ENCODE peak calls at places on chromosomes 11 and 22, in six cellular contexts. One of them, this sample, is unnamed.

GRCh38 chr11:1128333-1129142 is 29.2 kb upstream of the MUC5AC start:
- DNase-seq in sciatic nerve: no peak
- DNase-seq in stimulated activated CD4-positive, alpha-beta T cell treated with anti-CD3 and anti-CD28 coated beads, TNF-alpha, amount 100 ng/mL, for 48 hours: no peak
- DNase-seq in stimulated activated CD8-positive, alpha-beta memory T cell treated with anti-CD3 and anti-CD28 coated beads, Interleukin-7, amount 100 ng/mL, for 1 hour: no peak
- DNase-seq in CD14-positive monocyte: no peak
- DNase-seq in RWPE1: no peak
- DNase-seq in this sample: no peak

GRCh38 chr11:102476069-102476468 is 23.5 kb upstream of the TMEM123 start:
- DNase-seq in sciatic nerve: no peak
- DNase-seq in stimulated activated CD4-positive, alpha-beta T cell treated with anti-CD3 and anti-CD28 coated beads, TNF-alpha, amount 100 ng/mL, for 48 hours: no peak
- DNase-seq in stimulated activated CD8-positive, alpha-beta memory T cell treated with anti-CD3 and anti-CD28 coated beads, Interleukin-7, amount 100 ng/mL, for 1 hour: no peak
- DNase-seq in CD14-positive monocyte: no peak
- DNase-seq in RWPE1: no peak
- DNase-seq in this sample: no peak

GRCh38 chr11:14203392-14203791 is 155.6 kb downstream of the RRAS2 start:
- DNase-seq in sciatic nerve: no peak
- DNase-seq in stimulated activated CD4-positive, alpha-beta T cell treated with anti-CD3 and anti-CD28 coated beads, TNF-alpha, amount 100 ng/mL, for 48 hours: no peak
- DNase-seq in stimulated activated CD8-positive, alpha-beta memory T cell treated with anti-CD3 and anti-CD28 coated beads, Interleukin-7, amount 100 ng/mL, for 1 hour: no peak
- DNase-seq in CD14-positive monocyte: no peak
- DNase-seq in RWPE1: no peak
- DNase-seq in this sample: no peak

GRCh38 chr22:38244106-38244505 is 28.7 kb downstream of the TMEM184B start:
- DNase-seq in sciatic nerve: no peak
- DNase-seq in stimulated activated CD4-positive, alpha-beta T cell treated with anti-CD3 and anti-CD28 coated beads, TNF-alpha, amount 100 ng/mL, for 48 hours: no peak
- DNase-seq in stimulated activated CD8-positive, alpha-beta memory T cell treated with anti-CD3 and anti-CD28 coated beads, Interleukin-7, amount 100 ng/mL, for 1 hour: no peak
- DNase-seq in CD14-positive monocyte: no peak
- DNase-seq in RWPE1: no peak
- DNase-seq in this sample: no peak

GRCh38 chr11:61532136-61533038 is 23.8 kb downstream of the LRRC10B start:
- DNase-seq in sciatic nerve: no peak
- DNase-seq in stimulated activated CD4-positive, alpha-beta T cell treated with anti-CD3 and anti-CD28 coated beads, TNF-alpha, amount 100 ng/mL, for 48 hours: peak
- DNase-seq in stimulated activated CD8-positive, alpha-beta memory T cell treated with anti-CD3 and anti-CD28 coated beads, Interleukin-7, amount 100 ng/mL, for 1 hour: peak
- DNase-seq in CD14-positive monocyte: no peak
- DNase-seq in RWPE1: peak
- DNase-seq in this sample: peak

GRCh38 chr11:77179048-77179447 is 51.0 kb downstream of the MYO7A start:
- DNase-seq in sciatic nerve: no peak
- DNase-seq in stimulated activated CD4-positive, alpha-beta T cell treated with anti-CD3 and anti-CD28 coated beads, TNF-alpha, amount 100 ng/mL, for 48 hours: no peak
- DNase-seq in stimulated activated CD8-positive, alpha-beta memory T cell treated with anti-CD3 and anti-CD28 coated beads, Interleukin-7, amount 100 ng/mL, for 1 hour: no peak
- DNase-seq in CD14-positive monocyte: no peak
- DNase-seq in RWPE1: no peak
- DNase-seq in this sample: no peak

GRCh38 chr22:19066531-19067271 is 55.5 kb downstream of the DGCR2 start:
- DNase-seq in sciatic nerve: no peak
- DNase-seq in stimulated activated CD4-positive, alpha-beta T cell treated with anti-CD3 and anti-CD28 coated beads, TNF-alpha, amount 100 ng/mL, for 48 hours: no peak
- DNase-seq in stimulated activated CD8-positive, alpha-beta memory T cell treated with anti-CD3 and anti-CD28 coated beads, Interleukin-7, amount 100 ng/mL, for 1 hour: no peak
- DNase-seq in CD14-positive monocyte: no peak
- DNase-seq in RWPE1: peak
- DNase-seq in this sample: no peak

GRCh38 chr11:12842933-12843636 is 166.0 kb upstream of the RASSF10 start:
- DNase-seq in sciatic nerve: no peak
- DNase-seq in stimulated activated CD4-positive, alpha-beta T cell treated with anti-CD3 and anti-CD28 coated beads, TNF-alpha, amount 100 ng/mL, for 48 hours: no peak
- DNase-seq in stimulated activated CD8-positive, alpha-beta memory T cell treated with anti-CD3 and anti-CD28 coated beads, Interleukin-7, amount 100 ng/mL, for 1 hour: no peak
- DNase-seq in CD14-positive monocyte: no peak
- DNase-seq in RWPE1: peak
- DNase-seq in this sample: peak

GRCh38 chr22:19059481-19060278 is 62.5 kb downstream of the DGCR2 start:
- DNase-seq in sciatic nerve: no peak
- DNase-seq in stimulated activated CD4-positive, alpha-beta T cell treated with anti-CD3 and anti-CD28 coated beads, TNF-alpha, amount 100 ng/mL, for 48 hours: no peak
- DNase-seq in stimulated activated CD8-positive, alpha-beta memory T cell treated with anti-CD3 and anti-CD28 coated beads, Interleukin-7, amount 100 ng/mL, for 1 hour: no peak
- DNase-seq in CD14-positive monocyte: no peak
- DNase-seq in RWPE1: no peak
- DNase-seq in this sample: no peak

GRCh38 chr11:66264383-66264782 is 4.1 kb upstream of the RAB1B start:
- DNase-seq in sciatic nerve: no peak
- DNase-seq in stimulated activated CD4-positive, alpha-beta T cell treated with anti-CD3 and anti-CD28 coated beads, TNF-alpha, amount 100 ng/mL, for 48 hours: no peak
- DNase-seq in stimulated activated CD8-positive, alpha-beta memory T cell treated with anti-CD3 and anti-CD28 coated beads, Interleukin-7, amount 100 ng/mL, for 1 hour: no peak
- DNase-seq in CD14-positive monocyte: no peak
- DNase-seq in RWPE1: no peak
- DNase-seq in this sample: no peak

GRCh38 chr22:41913040-41913719 is 1.7 kb downstream of the SHISA8 start:
- DNase-seq in sciatic nerve: no peak
- DNase-seq in stimulated activated CD4-positive, alpha-beta T cell treated with anti-CD3 and anti-CD28 coated beads, TNF-alpha, amount 100 ng/mL, for 48 hours: no peak
- DNase-seq in stimulated activated CD8-positive, alpha-beta memory T cell treated with anti-CD3 and anti-CD28 coated beads, Interleukin-7, amount 100 ng/mL, for 1 hour: no peak
- DNase-seq in CD14-positive monocyte: no peak
- DNase-seq in RWPE1: no peak
- DNase-seq in this sample: no peak

GRCh38 chr11:76523147-76523546 is 78.3 kb downstream of the EMSY start:
- DNase-seq in sciatic nerve: no peak
- DNase-seq in stimulated activated CD4-positive, alpha-beta T cell treated with anti-CD3 and anti-CD28 coated beads, TNF-alpha, amount 100 ng/mL, for 48 hours: no peak
- DNase-seq in stimulated activated CD8-positive, alpha-beta memory T cell treated with anti-CD3 and anti-CD28 coated beads, Interleukin-7, amount 100 ng/mL, for 1 hour: no peak
- DNase-seq in CD14-positive monocyte: no peak
- DNase-seq in RWPE1: no peak
- DNase-seq in this sample: no peak

GRCh38 chr11:18720811-18721575 is 5.0 kb downstream of the IGSF22 start:
- DNase-seq in sciatic nerve: peak
- DNase-seq in stimulated activated CD4-positive, alpha-beta T cell treated with anti-CD3 and anti-CD28 coated beads, TNF-alpha, amount 100 ng/mL, for 48 hours: peak
- DNase-seq in stimulated activated CD8-positive, alpha-beta memory T cell treated with anti-CD3 and anti-CD28 coated beads, Interleukin-7, amount 100 ng/mL, for 1 hour: peak
- DNase-seq in CD14-positive monocyte: peak
- DNase-seq in RWPE1: peak
- DNase-seq in this sample: no peak

GRCh38 chr11:35363246-35364100 is 55.9 kb downstream of the SLC1A2 start:
- DNase-seq in sciatic nerve: no peak
- DNase-seq in stimulated activated CD4-positive, alpha-beta T cell treated with anti-CD3 and anti-CD28 coated beads, TNF-alpha, amount 100 ng/mL, for 48 hours: no peak
- DNase-seq in stimulated activated CD8-positive, alpha-beta memory T cell treated with anti-CD3 and anti-CD28 coated beads, Interleukin-7, amount 100 ng/mL, for 1 hour: no peak
- DNase-seq in CD14-positive monocyte: no peak
- DNase-seq in RWPE1: no peak
- DNase-seq in this sample: no peak

GRCh38 chr11:94876645-94877445 is 96.5 kb downstream of the CWC15 start:
- DNase-seq in sciatic nerve: peak
- DNase-seq in stimulated activated CD4-positive, alpha-beta T cell treated with anti-CD3 and anti-CD28 coated beads, TNF-alpha, amount 100 ng/mL, for 48 hours: peak
- DNase-seq in stimulated activated CD8-positive, alpha-beta memory T cell treated with anti-CD3 and anti-CD28 coated beads, Interleukin-7, amount 100 ng/mL, for 1 hour: peak
- DNase-seq in CD14-positive monocyte: peak
- DNase-seq in RWPE1: peak
- DNase-seq in this sample: peak

GRCh38 chr11:111148116-111148515 is 97.4 kb upstream of the POU2AF2 start:
- DNase-seq in sciatic nerve: no peak
- DNase-seq in stimulated activated CD4-positive, alpha-beta T cell treated with anti-CD3 and anti-CD28 coated beads, TNF-alpha, amount 100 ng/mL, for 48 hours: no peak
- DNase-seq in stimulated activated CD8-positive, alpha-beta memory T cell treated with anti-CD3 and anti-CD28 coated beads, Interleukin-7, amount 100 ng/mL, for 1 hour: no peak
- DNase-seq in CD14-positive monocyte: no peak
- DNase-seq in RWPE1: no peak
- DNase-seq in this sample: no peak

GRCh38 chr11:67367014-67367835 is 6.2 kb downstream of the CLCF1 start:
- DNase-seq in sciatic nerve: no peak
- DNase-seq in stimulated activated CD4-positive, alpha-beta T cell treated with anti-CD3 and anti-CD28 coated beads, TNF-alpha, amount 100 ng/mL, for 48 hours: no peak
- DNase-seq in stimulated activated CD8-positive, alpha-beta memory T cell treated with anti-CD3 and anti-CD28 coated beads, Interleukin-7, amount 100 ng/mL, for 1 hour: no peak
- DNase-seq in CD14-positive monocyte: no peak
- DNase-seq in RWPE1: no peak
- DNase-seq in this sample: no peak

GRCh38 chr11:3169235-3169951 is 4.3 kb upstream of the OSBPL5 start:
- DNase-seq in sciatic nerve: peak
- DNase-seq in stimulated activated CD4-positive, alpha-beta T cell treated with anti-CD3 and anti-CD28 coated beads, TNF-alpha, amount 100 ng/mL, for 48 hours: no peak
- DNase-seq in stimulated activated CD8-positive, alpha-beta memory T cell treated with anti-CD3 and anti-CD28 coated beads, Interleukin-7, amount 100 ng/mL, for 1 hour: no peak
- DNase-seq in CD14-positive monocyte: no peak
- DNase-seq in RWPE1: peak
- DNase-seq in this sample: peak

GRCh38 chr11:3158821-3159220 is 6.3 kb downstream of the OSBPL5 start:
- DNase-seq in sciatic nerve: peak
- DNase-seq in stimulated activated CD4-positive, alpha-beta T cell treated with anti-CD3 and anti-CD28 coated beads, TNF-alpha, amount 100 ng/mL, for 48 hours: no peak
- DNase-seq in stimulated activated CD8-positive, alpha-beta memory T cell treated with anti-CD3 and anti-CD28 coated beads, Interleukin-7, amount 100 ng/mL, for 1 hour: no peak
- DNase-seq in CD14-positive monocyte: no peak
- DNase-seq in RWPE1: no peak
- DNase-seq in this sample: no peak

GRCh38 chr11:33633251-33634003 is 67.2 kb downstream of the C11orf91 start:
- DNase-seq in sciatic nerve: no peak
- DNase-seq in stimulated activated CD4-positive, alpha-beta T cell treated with anti-CD3 and anti-CD28 coated beads, TNF-alpha, amount 100 ng/mL, for 48 hours: no peak
- DNase-seq in stimulated activated CD8-positive, alpha-beta memory T cell treated with anti-CD3 and anti-CD28 coated beads, Interleukin-7, amount 100 ng/mL, for 1 hour: no peak
- DNase-seq in CD14-positive monocyte: no peak
- DNase-seq in RWPE1: peak
- DNase-seq in this sample: no peak

GRCh38 chr11:67024966-67025365 is 2.0 kb downstream of the SYT12 start:
- DNase-seq in sciatic nerve: no peak
- DNase-seq in stimulated activated CD4-positive, alpha-beta T cell treated with anti-CD3 and anti-CD28 coated beads, TNF-alpha, amount 100 ng/mL, for 48 hours: no peak
- DNase-seq in stimulated activated CD8-positive, alpha-beta memory T cell treated with anti-CD3 and anti-CD28 coated beads, Interleukin-7, amount 100 ng/mL, for 1 hour: no peak
- DNase-seq in CD14-positive monocyte: no peak
- DNase-seq in RWPE1: no peak
- DNase-seq in this sample: no peak

GRCh38 chr11:126202646-126203359 is 8.6 kb downstream of the RPUSD4 start:
- DNase-seq in sciatic nerve: no peak
- DNase-seq in stimulated activated CD4-positive, alpha-beta T cell treated with anti-CD3 and anti-CD28 coated beads, TNF-alpha, amount 100 ng/mL, for 48 hours: no peak
- DNase-seq in stimulated activated CD8-positive, alpha-beta memory T cell treated with anti-CD3 and anti-CD28 coated beads, Interleukin-7, amount 100 ng/mL, for 1 hour: no peak
- DNase-seq in CD14-positive monocyte: no peak
- DNase-seq in RWPE1: no peak
- DNase-seq in this sample: no peak

GRCh38 chr22:37763012-37763411 is 44.7 kb upstream of the GCAT start:
- DNase-seq in sciatic nerve: no peak
- DNase-seq in stimulated activated CD4-positive, alpha-beta T cell treated with anti-CD3 and anti-CD28 coated beads, TNF-alpha, amount 100 ng/mL, for 48 hours: no peak
- DNase-seq in stimulated activated CD8-positive, alpha-beta memory T cell treated with anti-CD3 and anti-CD28 coated beads, Interleukin-7, amount 100 ng/mL, for 1 hour: no peak
- DNase-seq in CD14-positive monocyte: no peak
- DNase-seq in RWPE1: no peak
- DNase-seq in this sample: no peak

GRCh38 chr11:62707277-62707771 is at the start of the genes BSCL2 and GNG3:
- DNase-seq in sciatic nerve: no peak
- DNase-seq in stimulated activated CD4-positive, alpha-beta T cell treated with anti-CD3 and anti-CD28 coated beads, TNF-alpha, amount 100 ng/mL, for 48 hours: no peak
- DNase-seq in stimulated activated CD8-positive, alpha-beta memory T cell treated with anti-CD3 and anti-CD28 coated beads, Interleukin-7, amount 100 ng/mL, for 1 hour: no peak
- DNase-seq in CD14-positive monocyte: no peak
- DNase-seq in RWPE1: no peak
- DNase-seq in this sample: no peak

GRCh38 chr11:109264128-109264527 is 157.9 kb upstream of the C11orf87 start:
- DNase-seq in sciatic nerve: no peak
- DNase-seq in stimulated activated CD4-positive, alpha-beta T cell treated with anti-CD3 and anti-CD28 coated beads, TNF-alpha, amount 100 ng/mL, for 48 hours: no peak
- DNase-seq in stimulated activated CD8-positive, alpha-beta memory T cell treated with anti-CD3 and anti-CD28 coated beads, Interleukin-7, amount 100 ng/mL, for 1 hour: no peak
- DNase-seq in CD14-positive monocyte: no peak
- DNase-seq in RWPE1: no peak
- DNase-seq in this sample: no peak

This sample was measured in OCI-M1.